ENCODE peak calls at places on chromosome 14, in nine cellular contexts. X, C, Y, Z, J, K, B, T and Q are unnamed samples.

GRCh38 chr14:74584966-74585365 is 27.1 kb downstream of the LTBP2 start:
- DNase-seq in X (no peak), C (no peak), Y (no peak), Z (no peak), J (no peak), K (no peak), B (no peak), T (no peak), Q (no peak)

GRCh38 chr14:77340389-77340788 is 19.6 kb downstream of the GSTZ1 start:
- DNase-seq in X (no peak), C (no peak), Y (no peak), Z (no peak), J (no peak), K (no peak), B (no peak), T (no peak), Q (no peak)

GRCh38 chr14:77613207-77613606 is 3.2 kb downstream of the SPTLC2 start:
- DNase-seq in X (no peak), C (no peak), Y (peak), Z (no peak), J (no peak), K (no peak), B (no peak), T (no peak), Q (no peak)

GRCh38 chr14:94161979-94162378 is 12.1 kb upstream of the PPP4R4 start:
- DNase-seq in X (no peak), C (no peak), Y (no peak), Z (no peak), J (no peak), K (no peak), B (no peak), T (no peak), Q (no peak)

GRCh38 chr14:102225386-102225785 is 79.6 kb downstream of the MOK start:
- DNase-seq in X (no peak), C (no peak), Y (no peak), Z (no peak), J (no peak), K (no peak), B (no peak), T (no peak), Q (no peak)

GRCh38 chr14:41899416-41899815 is 292.7 kb downstream of the LRFN5 start:
- DNase-seq in X (no peak), C (peak), Y (no peak), Z (no peak), J (no peak), K (no peak), B (no peak), T (no peak), Q (no peak)

GRCh38 chr14:105326891-105327694 is 12.5 kb downstream of the PACS2 start:
- DNase-seq in X (no peak), C (no peak), Y (no peak), Z (no peak), J (no peak), K (no peak), B (no peak), T (no peak), Q (no peak)

GRCh38 chr14:24915958-24916595 is 133.9 kb downstream of the STXBP6 start:
- DNase-seq in X (no peak), C (no peak), Y (no peak), Z (peak), J (no peak), K (no peak), B (no peak), T (no peak), Q (no peak)

GRCh38 chr14:59280961-59281360 is 92.5 kb downstream of the DAAM1 start:
- DNase-seq in X (no peak), C (no peak), Y (no peak), Z (no peak), J (no peak), K (no peak), B (no peak), T (no peak), Q (no peak)

GRCh38 chr14:65286443-65286842 is 126.1 kb upstream of the FUT8 start:
- DNase-seq in X (no peak), C (no peak), Y (peak), Z (peak), J (no peak), K (no peak), B (no peak), T (no peak), Q (no peak)

GRCh38 chr14:67420102-67420739 is 8.3 kb upstream of the PLEK2 start:
- DNase-seq in X (no peak), C (peak), Y (no peak), Z (no peak), J (peak), K (no peak), B (no peak), T (peak), Q (no peak)

GRCh38 chr14:68088463-68088862 is 268.9 kb downstream of the RAD51B start:
- DNase-seq in X (no peak), C (no peak), Y (peak), Z (no peak), J (no peak), K (no peak), B (no peak), T (no peak), Q (peak)

GRCh38 chr14:99875421-99875820 is 82.2 kb downstream of the EML1 start:
- DNase-seq in X (no peak), C (no peak), Y (no peak), Z (no peak), J (no peak), K (no peak), B (no peak), T (no peak), Q (no peak)

GRCh38 chr14:49173765-49174373 is 412.3 kb downstream of the RPS29 start:
- DNase-seq in X (peak), C (peak), Y (peak), Z (peak), J (no peak), K (no peak), B (no peak), T (no peak), Q (peak)

GRCh38 chr14:22900088-22900799 is 17.2 kb downstream of the REM2 start:
- DNase-seq in X (peak), C (peak), Y (peak), Z (peak), J (peak), K (peak), B (no peak), T (no peak), Q (no peak)

GRCh38 chr14:100022772-100023451 is 42.3 kb upstream of the EVL start:
- DNase-seq in X (no peak), C (peak), Y (peak), Z (no peak), J (no peak), K (no peak), B (no peak), T (no peak), Q (no peak)

GRCh38 chr14:95906591-95906990 is 30.0 kb downstream of the TUNAR start:
- DNase-seq in X (no peak), C (no peak), Y (no peak), Z (peak), J (no peak), K (no peak), B (no peak), T (no peak), Q (no peak)

GRCh38 chr14:68711551-68712437 is 81.1 kb downstream of the ZFP36L1 start:
- DNase-seq in X (no peak), C (no peak), Y (no peak), Z (no peak), J (no peak), K (no peak), B (peak), T (no peak), Q (no peak)

GRCh38 chr14:52279405-52279804 is 11.9 kb downstream of the PTGDR start:
- DNase-seq in X (peak), C (no peak), Y (peak), Z (peak), J (no peak), K (no peak), B (no peak), T (no peak), Q (no peak)

GRCh38 chr14:100303179-100303578 is 3.1 kb downstream of the SLC25A29 start:
- DNase-seq in X (no peak), C (no peak), Y (no peak), Z (no peak), J (no peak), K (no peak), B (no peak), T (no peak), Q (no peak)

GRCh38 chr14:29895591-29896043 is 32.0 kb downstream of the PRKD1 start:
- DNase-seq in X (no peak), C (no peak), Y (no peak), Z (no peak), J (no peak), K (no peak), B (no peak), T (no peak), Q (no peak)

GRCh38 chr14:68395585-68395984 is 397.3 kb downstream of the ZFP36L1 start:
- DNase-seq in X (no peak), C (no peak), Y (peak), Z (no peak), J (no peak), K (no peak), B (no peak), T (no peak), Q (no peak)

GRCh38 chr14:60344751-60345150 is 95.7 kb downstream of the PPM1A start:
- DNase-seq in X (no peak), C (no peak), Y (no peak), Z (no peak), J (no peak), K (no peak), B (no peak), T (no peak), Q (no peak)

GRCh38 chr14:55416866-55417265 is 5.2 kb upstream of the ATG14 start:
- DNase-seq in X (no peak), C (no peak), Y (peak), Z (no peak), J (no peak), K (no peak), B (no peak), T (no peak), Q (no peak)

GRCh38 chr14:33432407-33433023 is 493.8 kb downstream of the NPAS3 start:
- DNase-seq in X (peak), C (peak), Y (peak), Z (no peak), J (no peak), K (no peak), B (no peak), T (no peak), Q (no peak)

GRCh38 chr14:89848165-89848564 is 106.4 kb downstream of the EFCAB11 start:
- DNase-seq in X (no peak), C (no peak), Y (no peak), Z (no peak), J (no peak), K (no peak), B (no peak), T (no peak), Q (no peak)

GRCh38 chr14:34081126-34081575 is 130.3 kb upstream of the EGLN3 start:
- DNase-seq in X (no peak), C (no peak), Y (peak), Z (no peak), J (no peak), K (no peak), B (no peak), T (no peak), Q (no peak)

GRCh38 chr14:26729851-26730250 is 132.0 kb upstream of the NOVA1 start:
- DNase-seq in X (no peak), C (no peak), Y (no peak), Z (peak), J (no peak), K (no peak), B (no peak), T (no peak), Q (no peak)

GRCh38 chr14:76770521-76771431 is 9.5 kb downstream of the VASH1 start:
- DNase-seq in X (no peak), C (no peak), Y (no peak), Z (no peak), J (no peak), K (no peak), B (no peak), T (no peak), Q (no peak)

GRCh38 chr14:58298477-58298879 is at the start of gene ARID4A:
- DNase-seq in X (no peak), C (no peak), Y (no peak), Z (no peak), J (peak), K (peak), B (no peak), T (peak), Q (no peak)

GRCh38 chr14:99296517-99296916 is 24.5 kb upstream of the BCL11B start:
- DNase-seq in X (no peak), C (no peak), Y (no peak), Z (no peak), J (no peak), K (no peak), B (no peak), T (no peak), Q (no peak)

GRCh38 chr14:94367347-94367746 is 21.1 kb downstream of the SERPINA1 start:
- DNase-seq in X (no peak), C (no peak), Y (no peak), Z (no peak), J (no peak), K (no peak), B (no peak), T (no peak), Q (no peak)

GRCh38 chr14:64363265-64363840 is 24.8 kb upstream of the MTHFD1 start:
- DNase-seq in X (peak), C (no peak), Y (peak), Z (peak), J (no peak), K (no peak), B (no peak), T (no peak), Q (no peak)

GRCh38 chr14:73714656-73715081 is 485 bp upstream of the PNMA1 start:
- DNase-seq in X (peak), C (no peak), Y (peak), Z (no peak), J (no peak), K (no peak), B (no peak), T (no peak), Q (no peak)

GRCh38 chr14:23068792-23069412 is 11.6 kb upstream of the CDH24 start:
- DNase-seq in X (no peak), C (no peak), Y (peak), Z (peak), J (peak), K (no peak), B (peak), T (peak), Q (peak)